ENCODE peak calls at places on chromosomes 16 and 17, in ten cellular contexts. P, R, Z, W, N, Q, X, D, I and K are unnamed samples.

GRCh38 chr16:67235816-67236547 is 9.1 kb downstream of the TMEM208 start:
- DNase-seq in Z (no peak), D (no peak), P (no peak), R (peak; percentile 5), I (no peak), X (no peak), Q (no peak), N (no peak), W (no peak), K (no peak)

GRCh38 chr17:3915642-3916012 is 638 bp downstream of the P2RX1 start:
- DNase-seq in X (no peak), D (no peak), I (no peak), N (no peak), R (no peak), Q (no peak), Z (no peak), P (no peak), W (no peak), K (no peak)

GRCh38 chr17:66331038-66331816 is 28.8 kb downstream of the PRKCA start:
- DNase-seq in D (no peak), P (no peak), N (no peak), R (no peak), W (no peak), Q (no peak), Z (no peak), I (no peak), X (no peak), K (no peak)

GRCh38 chr16:64453643-64454042 is 668.2 kb downstream of the CDH11 start:
- DNase-seq in N (no peak), W (peak; percentile 20), Z (no peak), D (no peak), P (no peak), R (no peak), Q (no peak), I (peak; percentile 47), X (no peak), K (no peak)

GRCh38 chr17:41226051-41226450 is 397 bp upstream of the KRTAP9-2 start:
- DNase-seq in R (no peak), N (no peak), X (no peak), I (no peak), P (no peak), D (no peak), W (no peak), Z (no peak), Q (no peak), K (no peak)

GRCh38 chr17:40646791-40647548 is 648 bp downstream of the SMARCE1 start:
- DNase-seq in D (no peak), R (no peak), N (no peak), Z (peak; percentile 49), P (no peak), X (no peak), I (peak; percentile 28), W (peak; percentile 64), Q (no peak), K (no peak)

GRCh38 chr16:73350707-73351452 is 303.0 kb upstream of the ZFHX3 start:
- DNase-seq in R (no peak), X (no peak), Q (no peak), Z (no peak), W (no peak), D (no peak), I (no peak), N (no peak), P (no peak), K (no peak)

GRCh38 chr16:87206646-87207451 is 110.3 kb downstream of the C16orf95 start:
- DNase-seq in D (peak; percentile 65), N (no peak), W (peak; percentile 51), Z (no peak), I (peak; percentile 35), R (peak; percentile 35), Q (no peak), X (peak; percentile 88), P (no peak), K (peak; percentile 75)

GRCh38 chr17:80095844-80096475 is 5.4 kb upstream of the GAA start:
- DNase-seq in P (no peak), N (no peak), X (no peak), R (no peak), Z (no peak), Q (no peak), I (no peak), D (no peak), W (no peak), K (no peak)

GRCh38 chr17:80095038-80095843 is 6.1 kb upstream of the GAA start:
- DNase-seq in W (no peak), Z (no peak), P (no peak), X (no peak), D (no peak), R (no peak), I (no peak), Q (no peak), N (no peak), K (no peak)

GRCh38 chr17:80096531-80097306 is 4.7 kb upstream of the GAA start:
- DNase-seq in N (no peak), D (no peak), Q (no peak), Z (no peak), R (no peak), I (no peak), P (no peak), X (no peak), W (no peak), K (no peak)

GRCh38 chr17:80089762-80090161 is 11.6 kb upstream of the GAA start:
- DNase-seq in P (no peak), R (no peak), Q (no peak), X (no peak), N (no peak), Z (no peak), D (no peak), I (no peak), W (no peak), K (no peak)

DNA sequence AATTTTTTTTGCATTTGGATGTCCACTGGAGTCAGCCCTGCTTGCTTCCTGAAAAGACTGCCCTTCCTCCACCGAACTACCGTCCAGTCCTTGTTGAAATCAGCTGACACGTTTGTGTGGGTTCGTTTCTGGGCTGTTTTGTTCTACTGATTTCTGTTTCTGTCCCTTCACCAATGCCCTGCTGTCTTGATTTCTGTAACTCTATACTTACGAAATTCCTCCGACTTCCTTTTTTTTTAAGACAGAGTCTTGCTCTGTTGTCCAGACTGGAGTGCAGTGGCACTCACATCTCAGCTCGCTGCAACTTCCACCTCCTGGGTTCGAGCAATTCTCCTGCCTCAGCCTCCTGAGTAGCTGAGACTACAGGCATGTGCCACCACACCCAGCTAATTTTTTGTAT is 8.4 kb upstream of the GAA start:
- DNase-seq in Z (no peak), Q (no peak), W (no peak), P (no peak), I (no peak), D (no peak), R (no peak), X (no peak), N (no peak), K (no peak)
- H3K27ac ChIP-seq in Z (no peak overlapping the region), Q (no peak overlapping the region), W (no peak overlapping the region), P (no peak overlapping the region), I (no peak overlapping the region), D (no peak overlapping the region), R (no peak overlapping the region), X (no peak overlapping the region), N (no peak overlapping the region), K (no peak overlapping the region)

DNA sequence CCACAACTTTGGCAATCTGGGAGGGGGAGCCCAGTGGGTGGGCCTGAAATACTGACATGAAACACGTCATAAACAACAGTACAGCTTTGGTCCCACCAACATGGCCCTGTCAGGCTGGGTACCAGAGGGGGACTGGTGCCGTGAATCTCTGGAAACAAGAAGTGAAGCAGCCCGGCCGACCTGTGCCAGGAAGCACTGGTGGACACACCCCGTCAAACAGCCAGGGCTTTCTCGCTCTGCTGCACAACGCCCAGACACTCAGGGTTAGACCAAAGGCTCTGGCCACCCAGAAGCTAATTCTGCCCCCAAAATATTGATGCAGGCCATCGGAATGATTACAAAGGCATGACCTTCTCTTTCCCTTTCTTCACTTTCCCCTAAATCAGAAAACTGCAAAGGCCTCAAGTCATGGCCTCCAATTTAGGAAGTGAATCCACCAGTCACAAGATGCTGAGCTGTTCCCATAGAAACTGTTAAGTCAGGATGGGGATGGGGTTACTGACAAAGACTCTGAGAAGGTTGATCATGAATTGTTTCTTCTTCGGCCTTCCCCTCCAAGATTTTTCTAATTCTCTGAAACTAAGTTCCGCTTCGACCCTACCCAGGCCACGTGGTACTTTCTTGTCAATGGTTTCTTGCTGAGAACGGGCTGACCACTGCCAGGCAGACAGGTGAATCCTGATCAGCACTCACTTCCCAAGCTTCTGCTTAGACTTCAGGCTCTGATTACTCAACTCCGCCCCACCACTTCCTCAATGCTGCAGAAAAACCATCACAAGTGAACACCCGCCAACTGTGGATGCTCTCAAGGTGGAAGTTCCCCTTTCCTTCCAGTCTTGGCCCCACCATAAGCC is 6.7 kb downstream of the PITPNA start:
- DNase-seq in N (no peak), W (no peak), X (no peak), P (no peak), Q (no peak), D (no peak), I (no peak), R (peak; percentile 25), Z (no peak), K (no peak)
- H3K27ac ChIP-seq in N (no peak overlapping the region), W (peak overlapping the region; percentile 71), X (no peak overlapping the region), P (no peak overlapping the region), Q (no peak overlapping the region), D (no peak overlapping the region), I (no peak overlapping the region), R (no peak overlapping the region), Z (no peak overlapping the region), K (no peak overlapping the region)

GRCh38 chr17:17200831-17201230 is 5.3 kb downstream of the PLD6 start:
- DNase-seq in X (no peak), D (no peak), P (no peak), Z (no peak), Q (no peak), W (no peak), N (no peak), R (no peak), I (no peak), K (no peak)

GRCh38 chr17:17201271-17201670 is 4.9 kb downstream of the PLD6 start:
- DNase-seq in X (no peak), Z (no peak), W (no peak), R (no peak), P (no peak), I (no peak), Q (no peak), N (no peak), D (no peak), K (no peak)

GRCh38 chr17:17198281-17198680 is 7.9 kb downstream of the PLD6 start:
- DNase-seq in R (no peak), P (no peak), Q (no peak), D (no peak), N (no peak), X (no peak), W (no peak), Z (no peak), I (no peak), K (no peak)

GRCh38 chr17:17201907-17202306 is 4.2 kb downstream of the PLD6 start:
- DNase-seq in D (no peak), W (no peak), X (no peak), Q (no peak), N (no peak), R (peak; percentile 37), Z (no peak), I (no peak), P (no peak), K (no peak)

DNA sequence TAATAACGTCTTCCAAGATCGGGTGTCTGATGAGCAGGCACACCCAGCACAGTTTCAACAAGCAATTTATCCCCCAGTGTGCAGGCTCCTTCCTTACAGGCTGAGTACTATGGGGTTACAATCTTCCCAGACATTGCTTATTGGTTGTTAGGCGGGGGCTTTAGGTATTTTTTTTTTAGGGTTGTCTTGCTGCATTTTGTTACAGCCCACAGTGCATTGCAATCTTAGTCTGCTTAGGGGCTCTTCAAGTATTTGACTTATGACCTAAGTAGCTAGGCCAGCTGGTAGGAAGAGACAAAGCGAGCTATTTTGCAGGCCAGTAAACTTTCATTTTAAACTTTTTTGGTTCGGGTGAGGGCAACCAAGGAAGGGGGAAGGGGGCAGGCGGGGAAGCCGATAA is 5.8 kb downstream of the PLD6 start:
- DNase-seq in W (no peak), R (no peak), Z (no peak), N (no peak), P (no peak), X (no peak), I (no peak), D (no peak), Q (no peak), K (no peak)
- H3K27ac ChIP-seq in W (no peak overlapping the region), R (no peak overlapping the region), Z (no peak overlapping the region), N (no peak overlapping the region), P (no peak overlapping the region), X (no peak overlapping the region), I (no peak overlapping the region), D (no peak overlapping the region), Q (no peak overlapping the region), K (no peak overlapping the region)

GRCh38 chr17:81867952-81868673 is 3.0 kb downstream of the ARHGDIA start:
- DNase-seq in X (no peak), N (no peak), P (no peak), D (no peak), Z (no peak), W (no peak), R (no peak), I (peak; percentile 2), Q (no peak), K (no peak)
- H3K27ac ChIP-seq in X (peak overlapping the region; percentile 40), N (peak overlapping the region; percentile 43), P (no peak overlapping the region), D (peak overlapping the region; percentile 95), Z (peak overlapping the region; percentile 91), W (peak overlapping the region; percentile 96), R (no peak overlapping the region), I (peak overlapping the region; percentile 50), Q (peak overlapping the region; percentile 87), K (peak overlapping the region; percentile 98)